ENCODE peak calls at places on chromosome 21, in four cellular contexts. V is colonic mucosa, U is AG10803, O is cardiac fibroblast. R is an unnamed sample.

GRCh38 chr21:26093094-26093493 is 77.5 kb downstream of the APP start:
- DNase-seq in U (no peak), O (peak), V (no peak), R (no peak)

GRCh38 chr21:33069994-33070811 is at the start of gene OLIG1:
- DNase-seq in V (peak), U (peak), O (peak), R (peak)

GRCh38 chr21:15638856-15639549 is 90.8 kb upstream of the USP25 start:
- DNase-seq in U (no peak), V (no peak), O (peak), R (peak)

GRCh38 chr21:23725576-23725975 is 1881.7 kb downstream of the MRPL39 start:
- DNase-seq in O (no peak), V (no peak), U (no peak), R (no peak)

GRCh38 chr21:15138475-15138874 is 73.7 kb upstream of the NRIP1 start:
- DNase-seq in U (no peak), V (peak), O (no peak), R (no peak)

GRCh38 chr21:35737899-35738341 is 322.4 kb downstream of the SETD4 start:
- DNase-seq in U (peak), V (no peak), O (peak), R (peak)

GRCh38 chr21:29851611-29852010 is 88.2 kb downstream of the GRIK1 start:
- DNase-seq in V (no peak), O (no peak), U (no peak), R (no peak)

GRCh38 chr21:31660134-31660565 is 657 bp downstream of the SOD1 start:
- DNase-seq in U (peak), O (peak), V (peak), R (peak)

GRCh38 chr21:15400905-15401304 is 328.9 kb upstream of the USP25 start:
- DNase-seq in O (peak), V (no peak), U (no peak), R (no peak)

GRCh38 chr21:35414511-35415139 is 365.5 kb upstream of the RUNX1 start:
- DNase-seq in O (no peak), U (no peak), V (no peak), R (no peak)

GRCh38 chr21:35509004-35509704 is 460.1 kb upstream of the RUNX1 start:
- DNase-seq in V (no peak), O (no peak), U (no peak), R (no peak)

GRCh38 chr21:36420571-36421339 is 35.6 kb downstream of the CHAF1B start:
- DNase-seq in U (no peak), V (no peak), O (no peak), R (no peak)

GRCh38 chr21:34130598-34130985 is 57.2 kb downstream of the MRPS6 start:
- DNase-seq in O (no peak), V (no peak), U (no peak), R (no peak)
- TF ChIP-seq CTCF in O (no peak), V (no peak), U (no peak), R (no peak)

GRCh38 chr21:42459583-42460215 is 36.3 kb downstream of the RSPH1 start:
- DNase-seq in U (no peak), V (no peak), O (no peak), R (no peak)
- H3K4me3 ChIP-seq in U (no peak), V (no peak), O (no peak), R (no peak)

GRCh38 chr21:17451364-17451869 is 61.4 kb upstream of the CXADR start:
- DNase-seq in O (peak), V (peak), U (peak), R (peak)
- TF ChIP-seq CTCF in O (no peak), V (no peak), U (no peak), R (no peak)

GRCh38 chr21:40850071-40850470 is 3.1 kb upstream of the DSCAM start:
- DNase-seq in O (no peak), U (no peak), V (no peak), R (no peak)

GRCh38 chr21:40846057-40846456 is 901 bp downstream of the DSCAM start:
- DNase-seq in U (no peak), V (no peak), O (no peak), R (no peak)

GRCh38 chr21:40846566-40847411 is at the start of gene DSCAM:
- DNase-seq in V (no peak), O (no peak), U (no peak), R (no peak)

GRCh38 chr21:40845621-40846020 is 1.3 kb downstream of the DSCAM start:
- DNase-seq in U (peak), V (no peak), O (no peak), R (no peak)

DNA sequence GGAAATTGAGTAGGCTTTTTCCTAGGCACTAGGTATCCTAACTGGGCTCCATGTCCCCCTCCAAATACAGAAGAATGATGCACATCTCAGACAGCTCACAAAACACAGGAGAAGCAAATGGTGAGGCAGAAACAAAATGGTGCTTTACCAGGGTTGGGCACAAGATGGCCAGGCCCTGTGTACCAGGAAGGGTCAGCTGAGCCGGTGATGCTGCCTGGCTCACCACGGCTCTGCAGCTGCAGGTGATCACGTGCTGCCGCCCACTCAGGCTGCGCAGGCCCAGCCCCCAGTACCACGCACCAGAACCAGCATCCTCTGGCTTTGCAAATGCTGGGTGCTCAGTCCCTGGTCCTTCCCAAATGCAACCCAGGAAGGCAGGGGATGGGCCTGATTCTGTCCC is 998 bp upstream of the DSCAM start:
- DNase-seq in U (no peak), V (no peak), O (no peak), R (no peak)
- H3K4me3 ChIP-seq in U (no peak), V (no peak), O (no peak), R (no peak)

GRCh38 chr21:21383126-21383525 is 384.9 kb downstream of the NCAM2 start:
- DNase-seq in U (peak), V (no peak), O (peak), R (peak)
- TF ChIP-seq CTCF in U (no peak), V (no peak), O (no peak), R (no peak)

GRCh38 chr21:39388038-39388810 is 39.3 kb upstream of the HMGN1 start:
- DNase-seq in V (peak), O (peak), U (peak), R (peak)
- H3K4me3 ChIP-seq in V (peak), O (peak), U (peak), R (peak)

GRCh38 chr21:18759267-18759666 is 355.7 kb upstream of the TMPRSS15 start:
- DNase-seq in O (no peak), U (no peak), V (no peak), R (no peak)
- TF ChIP-seq CTCF in O (no peak), U (no peak), V (no peak), R (no peak)

DNA sequence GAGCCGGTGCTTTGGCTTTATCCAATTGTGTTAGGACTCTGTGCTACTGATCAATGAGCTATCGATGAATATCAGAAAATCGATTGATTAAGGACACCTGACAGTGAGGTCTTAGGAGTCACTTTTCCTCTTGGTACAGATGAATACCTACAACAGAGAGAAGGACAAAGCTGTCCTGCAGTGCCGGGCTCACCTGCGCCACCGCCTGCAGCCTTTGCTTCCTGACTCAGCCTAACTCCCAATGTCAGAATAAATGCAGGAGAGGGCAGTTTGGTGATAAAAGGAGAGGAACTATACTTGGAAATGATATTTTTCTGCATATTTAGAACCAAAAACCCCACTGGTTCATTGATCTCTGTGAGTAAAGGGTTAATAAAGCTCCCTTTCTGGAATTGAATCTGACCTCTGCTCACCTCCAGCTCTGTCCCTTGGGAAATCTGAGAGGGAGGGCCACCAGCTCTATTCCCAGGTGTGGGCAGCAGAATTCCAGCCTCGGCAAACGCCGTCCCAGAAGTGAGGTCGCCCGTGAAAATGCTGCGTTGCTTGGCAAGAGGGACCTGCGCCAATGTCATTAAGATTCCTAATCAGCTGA is 39.3 kb downstream of the POFUT2 start:
- DNase-seq in O (no peak), V (no peak), U (no peak), R (no peak)
- H3K4me3 ChIP-seq in O (peak), V (no peak), U (peak), R (peak)

DNA sequence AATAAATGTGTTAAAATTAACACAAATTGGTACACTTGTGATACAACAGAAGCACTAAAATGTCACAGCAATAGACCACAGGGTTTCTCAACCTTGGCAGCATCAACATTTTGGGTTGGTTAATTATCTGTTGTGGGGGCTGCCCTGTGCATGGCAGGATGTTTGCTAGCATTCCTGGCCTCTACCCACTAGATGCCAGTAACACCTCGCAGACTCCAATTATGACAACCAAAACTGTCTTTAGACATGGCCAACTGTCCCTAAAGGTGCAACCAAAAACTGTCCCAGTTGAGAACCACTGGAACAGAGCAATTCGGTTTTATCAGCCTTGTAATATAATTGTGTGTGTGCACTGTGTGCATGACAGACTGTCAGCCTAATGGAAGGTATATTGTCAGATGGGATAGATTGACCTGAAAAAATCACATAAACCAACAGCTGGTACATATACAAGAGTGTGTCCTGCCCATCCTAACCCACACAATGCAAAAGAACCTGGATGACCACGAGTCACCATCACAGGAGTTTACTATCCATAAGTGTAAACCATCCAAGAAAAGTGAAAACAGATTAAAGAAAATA is 13.5 kb upstream of the ERG start:
- DNase-seq in V (no peak), O (no peak), U (no peak), R (no peak)
- TF ChIP-seq CTCF in V (no peak), O (no peak), U (no peak), R (no peak)

R was measured in fibroblast of villous mesenchyme.